ENCODE peak calls at places on chromosomes 3 and 15, in six cellular contexts. Q is cardiac muscle cell, D is IMR-90, I is Caco-2, V is HCT116, C is OCI-LY7. E is an unnamed sample.
A peak's percentile ranks its signal among the peaks of the same experiment; 100 is the strongest.

GRCh38 chr3:41881233-41881821 is 80.6 kb downstream of the ULK4 start:
- DNase-seq in Q (peak; percentile 66), D (peak; percentile 48), I (no peak), V (no peak), C (peak; percentile 64), E (no peak)

GRCh38 chr15:63240136-63240535 is 37.3 kb upstream of the APH1B start:
- DNase-seq in Q (no peak), D (no peak), I (no peak), V (no peak), C (no peak), E (no peak)

GRCh38 chr3:42755681-42756578 is 17.1 kb downstream of the CCDC13 start:
- DNase-seq in Q (peak; percentile 49), D (peak; percentile 35), I (peak; percentile 59), V (no peak), C (peak; percentile 19), E (no peak)

GRCh38 chr3:136994772-136995516 is 37.2 kb downstream of the IL20RB start:
- DNase-seq in Q (peak; percentile 98), D (peak; percentile 51), I (no peak), V (no peak), C (no peak), E (peak; percentile 77)

GRCh38 chr3:49296781-49297420 is 19.9 kb upstream of the C3orf62 start:
- DNase-seq in Q (no peak), D (no peak), I (no peak), V (no peak), C (no peak), E (no peak)

GRCh38 chr15:72786244-72786641 is 2.7 kb upstream of the ADPGK start:
- DNase-seq in Q (no peak), D (no peak), I (no peak), V (no peak), C (no peak), E (no peak)

GRCh38 chr3:172519740-172520139 is 3.5 kb downstream of the TNFSF10 start:
- DNase-seq in Q (no peak), D (no peak), I (no peak), V (no peak), C (no peak), E (no peak)

GRCh38 chr15:89806565-89807550 is 7.8 kb downstream of the ANPEP start:
- DNase-seq in Q (no peak), D (no peak), I (peak; percentile 53), V (no peak), C (no peak), E (no peak)

GRCh38 chr15:95655089-95655488 is 675.4 kb upstream of the NR2F2 start:
- DNase-seq in Q (no peak), D (peak; percentile 32), I (no peak), V (no peak), C (no peak), E (no peak)

GRCh38 chr3:70531063-70531657 is 218.7 kb upstream of the MDFIC2 start:
- DNase-seq in Q (peak; percentile 60), D (peak; percentile 57), I (no peak), V (no peak), C (peak; percentile 14), E (no peak)

GRCh38 chr3:189548053-189548452 is 83.1 kb upstream of the TP63 start:
- DNase-seq in Q (no peak), D (no peak), I (no peak), V (no peak), C (no peak), E (no peak)

GRCh38 chr15:77024273-77025065 is 29.5 kb downstream of the PSTPIP1 start:
- DNase-seq in Q (peak; percentile 59), D (peak; percentile 27), I (peak; percentile 48), V (no peak), C (peak; percentile 71), E (peak; percentile 54)

GRCh38 chr3:7270731-7271130 is 409.8 kb downstream of the GRM7 start:
- DNase-seq in Q (no peak), D (no peak), I (no peak), V (no peak), C (no peak), E (no peak)

GRCh38 chr3:168933614-168934013 is 729.9 kb downstream of the MECOM start:
- DNase-seq in Q (peak; percentile 5), D (peak; percentile 28), I (no peak), V (no peak), C (no peak), E (no peak)

GRCh38 chr3:43153189-43154083 is 47.6 kb upstream of the POMGNT2 start:
- DNase-seq in Q (peak; percentile 74), D (peak; percentile 88), I (no peak), V (no peak), C (no peak), E (no peak)

GRCh38 chr15:91634163-91634562 is 219.3 kb upstream of the SLCO3A1 start:
- DNase-seq in Q (no peak), D (no peak), I (peak; percentile 48), V (no peak), C (no peak), E (no peak)

GRCh38 chr15:68298882-68299381 is 21.4 kb downstream of the FEM1B start:
- DNase-seq in Q (no peak), D (no peak), I (no peak), V (no peak), C (peak; percentile 81), E (no peak)

DNA sequence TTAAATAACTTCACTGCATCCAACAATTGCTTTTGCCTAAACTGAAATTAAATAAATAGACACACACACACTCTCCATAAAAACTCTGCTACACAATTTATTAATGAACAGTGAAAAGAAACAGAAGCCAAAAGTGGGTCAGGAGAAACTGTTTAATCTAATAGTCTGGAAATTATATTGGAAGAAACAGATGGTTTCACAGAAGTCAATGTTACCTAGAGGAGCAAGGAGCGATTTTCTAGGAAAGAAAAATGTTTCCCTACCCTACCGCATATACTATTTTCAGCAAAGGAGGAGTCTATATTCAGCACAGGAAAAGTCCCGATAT is 32.0 kb downstream of the RFTN1 start:
- DNase-seq in Q (no peak), D (no peak), I (no peak), V (no peak), C (no peak), E (no peak)
- H3K4me3 ChIP-seq in Q (no peak overlapping the region), D (no peak overlapping the region), I (no peak overlapping the region), V (no peak overlapping the region), C (peak overlapping the region; percentile 50), E (no peak overlapping the region)

DNA sequence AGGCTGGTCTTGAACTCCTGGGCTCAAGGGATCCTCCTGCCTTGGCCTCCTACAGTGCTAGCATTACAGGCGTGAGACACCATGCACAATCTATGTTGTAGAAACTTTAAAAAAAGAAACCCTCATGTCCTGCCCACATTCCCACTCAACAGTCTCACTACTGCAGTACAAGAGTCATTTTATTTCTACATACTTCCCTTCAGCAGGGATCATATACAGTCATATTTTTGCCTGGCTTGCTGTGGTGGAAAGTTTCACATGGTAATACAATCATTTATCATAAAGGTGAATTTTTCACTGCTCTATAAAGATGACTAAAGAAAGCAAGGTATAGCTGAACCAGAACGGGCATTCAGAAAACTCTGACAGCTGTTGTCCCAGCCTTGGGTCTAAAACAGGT is 53.8 kb upstream of the PIK3CB start:
- DNase-seq in Q (no peak), D (no peak), I (no peak), V (no peak), C (no peak), E (no peak)
- H3K4me1 ChIP-seq in Q (no peaks in the 10 kb centered on the region), D (no peaks in the 10 kb centered on the region), I (no peaks in the 10 kb centered on the region), V (no peaks in the 10 kb centered on the region), C (no peaks in the 10 kb centered on the region), E (no peaks in the 10 kb centered on the region)

GRCh38 chr15:88631464-88632028 is 7.3 kb upstream of the ISG20 start:
- DNase-seq in Q (no peak), D (no peak), I (no peak), V (no peak), C (no peak), E (no peak)

GRCh38 chr15:88628018-88628673 is 7.0 kb downstream of the AEN start:
- DNase-seq in Q (no peak), D (no peak), I (no peak), V (no peak), C (no peak), E (no peak)

GRCh38 chr15:88629071-88629470 is 7.9 kb downstream of the AEN start:
- DNase-seq in Q (no peak), D (no peak), I (no peak), V (no peak), C (no peak), E (no peak)

GRCh38 chr15:88630798-88631463 is 7.9 kb upstream of the ISG20 start:
- DNase-seq in Q (no peak), D (no peak), I (no peak), V (no peak), C (no peak), E (no peak)

DNA sequence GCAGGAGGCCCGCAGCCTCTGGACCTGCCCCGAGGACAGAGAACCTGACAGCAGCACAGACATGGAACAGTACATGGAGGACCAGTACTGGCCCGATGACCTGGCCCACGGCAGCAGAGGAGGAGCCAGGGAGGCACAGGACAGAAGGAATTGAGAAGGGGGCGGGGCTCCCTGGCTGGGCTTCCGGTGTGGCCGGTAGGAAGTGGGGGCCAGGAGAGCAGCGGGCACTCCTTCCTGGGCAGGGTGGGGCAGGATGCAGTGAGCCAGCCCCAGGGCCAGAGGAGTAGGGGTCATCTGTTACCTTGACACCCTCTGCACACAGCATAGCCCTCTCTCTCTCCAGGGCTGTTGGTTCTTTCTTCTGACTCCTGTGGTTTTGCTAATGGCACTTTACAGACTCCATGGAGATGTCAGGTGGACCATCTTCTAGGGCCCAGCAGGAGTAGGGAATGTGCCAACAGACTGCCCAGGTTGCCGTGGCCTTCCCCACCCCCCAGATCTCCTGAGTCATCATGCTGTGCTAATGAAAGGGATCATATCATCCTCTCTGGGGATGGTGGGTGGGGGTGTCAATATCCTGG is 8.6 kb upstream of the ISG20 start:
- DNase-seq in Q (no peak), D (no peak), I (no peak), V (no peak), C (no peak), E (peak; percentile 81)
- H3K4me3 ChIP-seq in Q (no peak overlapping the region), D (no peak overlapping the region), I (no peak overlapping the region), V (no peak overlapping the region), C (no peak overlapping the region), E (no peak overlapping the region)

DNA sequence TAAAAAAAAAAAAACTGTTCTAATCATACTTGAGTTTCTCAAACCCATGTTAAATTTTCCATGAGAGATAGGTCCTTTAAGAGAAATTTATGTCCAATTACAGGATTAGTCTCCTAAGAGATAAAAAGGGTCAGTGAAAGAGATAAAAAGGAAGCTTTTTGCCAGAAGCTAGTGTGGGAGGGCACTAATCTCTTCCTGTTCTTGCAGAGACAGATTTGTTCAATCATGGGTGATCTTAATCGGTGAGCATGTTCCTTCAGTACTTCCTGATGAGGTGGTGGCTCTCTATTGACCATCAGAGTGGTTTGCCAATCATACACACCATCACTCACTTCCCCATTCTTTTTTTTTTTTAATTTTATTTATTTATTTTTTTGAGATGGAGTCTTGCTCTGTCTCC is 16.9 kb upstream of the LPP start:
- DNase-seq in Q (peak; percentile 21), D (no peak), I (no peak), V (no peak), C (peak; percentile 49), E (no peak)
- H3K4me1 ChIP-seq in Q (no peaks in the 10 kb centered on the region), D (no peaks in the 10 kb centered on the region), I (no peaks in the 10 kb centered on the region), V (no peaks in the 10 kb centered on the region), C (peaks cover 14% of the 10 kb centered on the region), E (no peaks in the 10 kb centered on the region)

GRCh38 chr3:124779751-124780191 is 49.5 kb downstream of the UMPS start:
- DNase-seq in Q (no peak), D (no peak), I (no peak), V (no peak), C (no peak), E (no peak)
- H3K4me3 ChIP-seq in Q (no peak overlapping the region), D (no peak overlapping the region), I (no peak overlapping the region), V (no peak overlapping the region), C (no peak overlapping the region), E (no peak overlapping the region)

GRCh38 chr15:81294501-81294850 is 29.5 kb downstream of the STARD5 start:
- DNase-seq in Q (no peak), D (no peak), I (no peak), V (no peak), C (peak; percentile 56), E (no peak)
- H3K4me1 ChIP-seq in Q (no peaks in the 10 kb centered on the region), D (no peaks in the 10 kb centered on the region), I (no peaks in the 10 kb centered on the region), V (peaks cover 11% of the 10 kb centered on the region), C (peaks cover 77% of the 10 kb centered on the region), E (peaks cover 73% of the 10 kb centered on the region)